ENCODE peak calls at places on chromosomes 6 and 20, in five cellular contexts. N is A549, D is GM06990, U is tibial artery, Q is GM23338. I is an unnamed sample.

GRCh38 chr6:28643017-28643740 is 117.5 kb downstream of the GPX5 start:
- DNase-seq in N (no peak), D (peak; percentile 36), U (no peak), Q (peak; percentile 83), I (no peak)

GRCh38 chr20:40010483-40010882 is 678.6 kb downstream of the MAFB start:
- DNase-seq in N (no peak), D (no peak), U (no peak), Q (no peak), I (peak; percentile 31)

GRCh38 chr6:36314221-36315014 is 22.3 kb downstream of the BNIP5 start:
- DNase-seq in N (no peak), D (no peak), U (no peak), Q (no peak), I (no peak)

GRCh38 chr6:44717431-44717830 is 329.9 kb downstream of the CDC5L start:
- DNase-seq in N (no peak), D (no peak), U (no peak), Q (no peak), I (no peak)

GRCh38 chr6:68443704-68444103 is 191.4 kb upstream of the ADGRB3 start:
- DNase-seq in N (no peak), D (no peak), U (no peak), Q (peak; percentile 11), I (no peak)

GRCh38 chr20:6698056-6698455 is 69.4 kb upstream of the BMP2 start:
- DNase-seq in N (peak; percentile 25), D (no peak), U (no peak), Q (peak; percentile 42), I (no peak)

GRCh38 chr20:33919653-33920052 is 74.1 kb upstream of the RALY start:
- DNase-seq in N (no peak), D (no peak), U (no peak), Q (no peak), I (no peak)

GRCh38 chr6:48426636-48427035 is 315.6 kb upstream of the PTCHD4 start:
- DNase-seq in N (no peak), D (no peak), U (no peak), Q (no peak), I (no peak)

GRCh38 chr6:82687855-82688254 is 324.2 kb downstream of the TPBG start:
- DNase-seq in N (no peak), D (no peak), U (no peak), Q (peak; percentile 46), I (no peak)

GRCh38 chr6:3962897-3963296 is 113.7 kb downstream of the FAM50B start:
- DNase-seq in N (no peak), D (no peak), U (no peak), Q (no peak), I (no peak)

GRCh38 chr6:140073456-140073855 is 699.0 kb upstream of the CITED2 start:
- DNase-seq in N (no peak), D (no peak), U (no peak), Q (no peak), I (no peak)

GRCh38 chr6:148329568-148330299 is 12.9 kb upstream of the SASH1 start:
- DNase-seq in N (no peak), D (no peak), U (no peak), Q (no peak), I (no peak)

GRCh38 chr6:34981951-34982350 is 92.9 kb downstream of the ANKS1A start:
- DNase-seq in N (no peak), D (no peak), U (no peak), Q (no peak), I (no peak)

GRCh38 chr6:123091091-123091895 is 95.3 kb downstream of the CLVS2 start:
- DNase-seq in N (peak; percentile 3), D (no peak), U (no peak), Q (no peak), I (no peak)

GRCh38 chr6:118319890-118320289 is 228.2 kb upstream of the PLN start:
- DNase-seq in N (no peak), D (no peak), U (no peak), Q (no peak), I (no peak)

GRCh38 chr6:154434662-154435061 is 75.8 kb downstream of the CNKSR3 start:
- DNase-seq in N (no peak), D (no peak), U (no peak), Q (no peak), I (no peak)

DNA sequence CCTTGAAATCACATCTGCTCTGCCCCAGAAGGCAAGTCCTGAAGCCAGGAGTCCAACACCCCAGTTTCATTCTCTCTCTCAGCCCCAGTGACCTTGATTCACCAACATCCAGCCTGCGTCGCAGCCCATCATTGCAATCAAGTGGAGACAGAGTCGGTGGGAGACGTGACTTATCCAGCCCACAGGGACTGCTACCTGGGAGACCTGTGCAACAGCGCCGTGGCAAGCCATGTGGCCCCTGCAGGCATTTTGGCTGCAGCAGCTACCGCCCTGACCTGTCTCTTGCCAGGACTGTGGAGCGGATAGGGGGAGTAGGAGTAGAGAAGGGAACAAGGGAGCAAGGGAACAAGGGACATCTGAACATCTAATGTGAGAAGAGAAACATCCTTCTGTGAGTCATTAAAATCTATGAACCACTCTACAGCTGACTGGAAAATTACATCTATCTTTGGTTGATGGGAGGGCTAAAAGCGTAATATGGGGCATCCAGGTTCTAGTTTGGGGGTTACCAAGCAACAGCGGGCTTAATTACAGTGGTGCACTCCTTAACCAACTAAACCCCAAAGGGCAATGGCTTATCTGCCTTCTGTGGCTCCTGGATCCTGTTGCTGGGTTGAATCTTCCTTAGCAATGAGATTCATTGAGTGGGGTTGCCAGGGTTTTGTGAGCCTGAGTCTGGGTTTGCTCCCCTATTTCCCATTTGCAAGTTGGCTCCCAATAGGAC is 2.5 kb downstream of the LY6G6D start:
- DNase-seq in N (no peak), D (no peak), U (no peak), Q (peak; percentile 83), I (no peak)
- TF ChIP-seq CTCF in N (no peak), D (no peak), U (no peak), Q (peak; percentile 67), I (no peak)

DNA sequence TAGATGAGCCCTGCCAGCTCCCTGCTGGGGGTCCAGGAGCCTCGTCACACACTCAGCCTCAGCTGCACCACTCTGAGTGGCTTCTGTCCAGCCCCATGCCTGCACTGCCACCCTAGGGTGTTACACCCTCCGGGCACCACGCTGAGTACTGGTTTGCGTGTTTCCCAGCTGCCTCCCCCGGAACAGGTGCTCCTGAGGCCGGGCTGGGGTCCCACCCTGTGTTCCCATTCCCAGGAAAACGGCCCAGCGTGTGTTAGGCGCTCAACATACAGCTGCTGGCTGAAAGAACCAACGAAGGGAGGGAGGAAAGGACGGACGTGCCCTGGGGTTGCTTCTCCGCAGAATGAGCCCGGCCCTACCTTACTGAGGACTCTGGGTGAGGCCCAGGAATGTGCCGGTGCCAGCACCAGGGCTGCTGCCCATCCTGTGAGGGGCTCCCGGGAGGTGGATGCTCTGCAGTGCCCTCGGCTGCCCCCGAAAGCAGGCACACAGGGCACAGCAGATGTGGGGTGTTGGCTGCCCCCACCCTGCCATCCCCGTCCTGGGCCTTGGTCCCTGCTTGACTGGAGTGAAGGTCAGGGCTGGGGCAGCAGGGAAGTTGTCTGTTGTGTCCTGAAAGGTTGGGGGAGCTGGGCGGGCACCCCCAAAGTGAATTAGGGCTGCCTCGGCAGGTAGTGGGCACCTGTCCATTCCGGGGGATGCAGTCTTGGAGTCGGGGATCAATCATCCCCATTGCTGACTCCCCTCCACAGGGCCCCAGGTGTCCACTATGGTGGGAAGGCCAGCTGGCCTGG is 16.3 kb downstream of the LAMA5 start:
- DNase-seq in N (no peak), D (no peak), U (no peak), Q (no peak), I (no peak)
- TF ChIP-seq CTCF in N (no peak), D (no peak), U (no peak), Q (no peak), I (no peak)

GRCh38 chr20:58891076-58891685 is 38.7 kb downstream of the GNAS start:
- DNase-seq in N (peak; percentile 45), D (peak; percentile 82), U (peak; percentile 91), Q (peak; percentile 63), I (peak; percentile 84)

GRCh38 chr20:58892932-58893224 is 40.4 kb downstream of the GNAS start:
- DNase-seq in N (peak; percentile 39), D (no peak), U (no peak), Q (no peak), I (no peak)

GRCh38 chr20:58891686-58892125 is 39.2 kb downstream of the GNAS start:
- DNase-seq in N (peak; percentile 37), D (no peak), U (peak; percentile 74), Q (peak; percentile 65), I (peak; percentile 66)

GRCh38 chr20:58893355-58894151 is 41.0 kb downstream of the GNAS start:
- DNase-seq in N (no peak), D (no peak), U (no peak), Q (no peak), I (no peak)

GRCh38 chr20:58892126-58892931 is 39.8 kb downstream of the GNAS start:
- DNase-seq in N (peak; percentile 76), D (peak; percentile 84), U (peak; percentile 89), Q (peak; percentile 78), I (peak; percentile 81)
- TF ChIP-seq CTCF in N (no peak), D (peak; percentile 40), U (no peak), Q (no peak), I (no peak)

DNA sequence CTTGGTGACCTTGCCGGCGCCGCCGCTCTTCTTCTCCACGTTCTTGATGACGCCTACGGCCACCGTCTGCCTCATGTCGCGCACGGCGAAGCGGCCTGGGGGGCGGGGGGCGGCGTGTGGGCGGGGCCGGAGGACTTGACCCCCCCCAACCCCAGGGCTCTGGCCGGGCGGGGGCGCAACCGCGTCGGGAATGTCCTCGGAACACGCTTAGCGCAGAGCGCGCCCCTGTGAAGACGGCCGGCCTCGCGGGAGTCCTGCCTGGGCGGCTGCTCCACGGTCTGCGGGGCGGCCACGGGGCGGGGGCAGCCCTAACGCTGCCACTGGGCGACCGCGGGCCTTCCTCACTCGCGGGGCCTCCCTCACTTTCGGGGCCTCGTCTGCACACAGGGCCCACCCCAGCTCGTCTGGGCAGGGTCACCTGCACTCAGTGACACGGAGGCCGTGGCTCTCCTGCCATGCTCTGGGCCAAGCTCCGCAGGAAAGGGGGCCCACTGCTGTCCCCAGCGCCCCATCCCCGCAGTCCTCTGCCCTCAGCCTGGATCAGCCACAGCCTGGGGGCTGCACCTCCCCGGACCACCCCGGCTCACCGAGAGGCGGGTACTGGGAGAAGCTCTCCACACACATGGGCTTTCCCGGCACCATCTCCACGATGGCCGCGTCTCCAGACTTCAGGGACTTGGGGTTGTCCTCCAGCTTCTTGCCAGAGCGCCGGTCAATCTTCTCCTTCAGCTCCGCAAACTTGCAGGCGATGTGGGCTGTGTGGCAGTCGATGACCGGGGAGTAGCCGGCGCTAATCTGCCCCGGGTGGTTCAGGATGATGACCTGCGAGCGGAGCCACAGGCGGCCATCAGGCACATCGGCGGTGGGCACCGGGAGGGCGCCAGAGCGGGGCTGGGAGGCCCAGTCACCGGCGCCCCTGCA is 10.3 kb downstream of the EEF1A2 start:
- DNase-seq in N (no peak), D (no peak), U (no peak), Q (peak; percentile 66), I (no peak)
- TF ChIP-seq CTCF in N (no peak), D (no peak), U (no peak), Q (no peak), I (no peak)

GRCh38 chr20:32216396-32217142 is 8.9 kb downstream of the POFUT1 start:
- DNase-seq in N (no peak), D (no peak), U (no peak), Q (no peak), I (no peak)
- TF ChIP-seq CTCF in N (no peak), D (no peak), U (no peak), Q (no peak), I (no peak)

I was measured in lower lobe of right lung.